ENCODE peak calls at places on chromosomes 6 and 20, in seven cellular contexts. T is astrocyte of the cerebellum, J is foreskin keratinocyte, G is cardiac muscle cell, Z is stomach, L is progenitor cell of endocrine pancreas, X is left lung. F is an unnamed sample.

GRCh38 chr6:135354407-135354806 is 143.1 kb downstream of the AHI1 start:
- DNase-seq in T (no peak), J (no peak), G (no peak), Z (no peak), L (no peak), X (no peak), F (no peak)

GRCh38 chr6:73675466-73676098 is 20.4 kb upstream of the CD109 start:
- DNase-seq in T (peak), J (no peak), G (peak), Z (peak), L (peak), X (no peak), F (peak)

GRCh38 chr20:478949-479429 is 16.7 kb upstream of the TBC1D20 start:
- DNase-seq in T (peak), J (peak), G (peak), Z (no peak), L (no peak), X (no peak), F (peak)

GRCh38 chr6:29456971-29457370 is at the start of the genes OR11A1 and OR2H1:
- DNase-seq in T (no peak), J (no peak), G (no peak), Z (no peak), L (no peak), X (no peak), F (no peak)

GRCh38 chr20:44738779-44739477 is 6.7 kb upstream of the KCNK15 start:
- DNase-seq in T (peak), J (no peak), G (peak), Z (peak), L (no peak), X (no peak), F (peak)

GRCh38 chr20:38034961-38035360 is 1.4 kb downstream of the RPRD1B start:
- DNase-seq in T (no peak), J (no peak), G (no peak), Z (no peak), L (no peak), X (no peak), F (no peak)

GRCh38 chr6:169583867-169584541 is 117.8 kb downstream of the WDR27 start:
- DNase-seq in T (no peak), J (no peak), G (no peak), Z (no peak), L (no peak), X (no peak), F (no peak)

GRCh38 chr6:42783876-42784738 is 2.3 kb downstream of the BICRAL start:
- DNase-seq in T (no peak), J (no peak), G (no peak), Z (no peak), L (no peak), X (no peak), F (no peak)

GRCh38 chr6:144012534-144012933 is 4.5 kb upstream of the PLAGL1 start:
- DNase-seq in T (no peak), J (no peak), G (peak), Z (no peak), L (no peak), X (no peak), F (no peak)

GRCh38 chr6:82211326-82211725 is 36.2 kb downstream of the IBTK start:
- DNase-seq in T (no peak), J (no peak), G (no peak), Z (no peak), L (no peak), X (no peak), F (no peak)

GRCh38 chr20:16864069-16864468 is 115.9 kb downstream of the OTOR start:
- DNase-seq in T (no peak), J (no peak), G (no peak), Z (no peak), L (no peak), X (no peak), F (no peak)

GRCh38 chr20:6008254-6008653 is 45.6 kb downstream of the LRRN4 start:
- DNase-seq in T (peak), J (peak), G (peak), Z (peak), L (no peak), X (no peak), F (no peak)

GRCh38 chr6:3785745-3786098 is 34.2 kb upstream of the PXDC1 start:
- DNase-seq in T (no peak), J (no peak), G (no peak), Z (no peak), L (no peak), X (no peak), F (no peak)

GRCh38 chr6:160128879-160129516 is 7.4 kb downstream of the SLC22A1 start:
- DNase-seq in T (no peak), J (no peak), G (no peak), Z (no peak), L (no peak), X (no peak), F (no peak)

GRCh38 chr20:49187330-49188100 is 619 bp downstream of the STAU1 start:
- DNase-seq in T (no peak), J (no peak), G (peak), Z (peak), L (peak), X (no peak), F (peak)

GRCh38 chr20:52076164-52076563 is 115.4 kb downstream of the ZFP64 start:
- DNase-seq in T (peak), J (no peak), G (peak), Z (no peak), L (no peak), X (no peak), F (no peak)

GRCh38 chr20:17077030-17077429 is 149.8 kb upstream of the PCSK2 start:
- DNase-seq in T (no peak), J (no peak), G (no peak), Z (no peak), L (no peak), X (no peak), F (no peak)

GRCh38 chr6:158666637-158667359 is 16.9 kb downstream of the SYTL3 start:
- DNase-seq in T (no peak), J (no peak), G (peak), Z (peak), L (no peak), X (no peak), F (no peak)

GRCh38 chr6:153831350-153832078 is 207.5 kb upstream of the OPRM1 start:
- DNase-seq in T (no peak), J (no peak), G (no peak), Z (no peak), L (no peak), X (no peak), F (no peak)

GRCh38 chr6:15956205-15957106 is 172.4 kb upstream of the MYLIP start:
- DNase-seq in T (no peak), J (no peak), G (peak), Z (no peak), L (no peak), X (no peak), F (no peak)

GRCh38 chr6:137880633-137881521 is 13.8 kb downstream of the TNFAIP3 start:
- DNase-seq in T (no peak), J (no peak), G (no peak), Z (no peak), L (no peak), X (peak), F (no peak)

GRCh38 chr20:50455656-50456451 is 54.3 kb upstream of the PTPN1 start:
- DNase-seq in T (no peak), J (no peak), G (peak), Z (peak), L (no peak), X (no peak), F (no peak)

GRCh38 chr20:13017883-13018535 is 9.2 kb downstream of the SPTLC3 start:
- DNase-seq in T (no peak), J (no peak), G (no peak), Z (no peak), L (no peak), X (no peak), F (no peak)

GRCh38 chr6:120005292-120005976 is 655.9 kb upstream of the MAN1A1 start:
- DNase-seq in T (no peak), J (no peak), G (no peak), Z (no peak), L (no peak), X (no peak), F (no peak)

GRCh38 chr20:61901421-61902212 is 164.1 kb downstream of the TAF4 start:
- DNase-seq in T (no peak), J (no peak), G (no peak), Z (no peak), L (no peak), X (peak), F (no peak)

GRCh38 chr20:17725094-17725835 is 25.5 kb downstream of the BANF2 start:
- DNase-seq in T (no peak), J (no peak), G (no peak), Z (no peak), L (no peak), X (peak), F (no peak)

GRCh38 chr6:20173833-20174796 is 38.2 kb downstream of the MBOAT1 start:
- DNase-seq in T (no peak), J (no peak), G (no peak), Z (no peak), L (no peak), X (no peak), F (no peak)

GRCh38 chr6:166905013-166905412 is 51.3 kb downstream of the RNASET2 start:
- DNase-seq in T (no peak), J (no peak), G (no peak), Z (no peak), L (no peak), X (no peak), F (no peak)

GRCh38 chr6:81906041-81906440 is 153.6 kb upstream of the TENT5A start:
- DNase-seq in T (no peak), J (no peak), G (no peak), Z (no peak), L (no peak), X (no peak), F (no peak)

GRCh38 chr20:1868856-1869255 is 26.4 kb upstream of the SIRPA start:
- DNase-seq in T (no peak), J (no peak), G (peak), Z (no peak), L (no peak), X (no peak), F (no peak)

GRCh38 chr6:107989166-107990094 is 31.4 kb upstream of the SEC63 start:
- DNase-seq in T (no peak), J (no peak), G (no peak), Z (no peak), L (no peak), X (no peak), F (no peak)

GRCh38 chr20:24443436-24443835 is 26.0 kb upstream of the SYNDIG1 start:
- DNase-seq in T (no peak), J (no peak), G (no peak), Z (no peak), L (no peak), X (no peak), F (no peak)

GRCh38 chr6:142387997-142388815 is 86.4 kb downstream of the ADGRG6 start:
- DNase-seq in T (peak), J (no peak), G (peak), Z (no peak), L (no peak), X (no peak), F (no peak)

GRCh38 chr6:43776799-43777776 is 7.1 kb downstream of the VEGFA start:
- DNase-seq in T (no peak), J (no peak), G (no peak), Z (no peak), L (no peak), X (no peak), F (no peak)

GRCh38 chr20:34537651-34538050 is 20.9 kb upstream of the MAP1LC3A start:
- DNase-seq in T (no peak), J (no peak), G (no peak), Z (no peak), L (no peak), X (no peak), F (no peak)

GRCh38 chr6:408599-409102 is 17.1 kb downstream of the IRF4 start:
- DNase-seq in T (no peak), J (no peak), G (peak), Z (no peak), L (no peak), X (no peak), F (peak)
- TF ChIP-seq CTCF in T (peak), J (peak), G (peak), Z (no peak), L (peak), X (peak), F (peak)

GRCh38 chr20:58577871-58578615 is 62.8 kb upstream of the APCDD1L start:
- DNase-seq in T (no peak), J (no peak), G (peak), Z (no peak), L (no peak), X (no peak), F (no peak)

GRCh38 chr20:58576590-58576944 is 61.4 kb upstream of the APCDD1L start:
- DNase-seq in T (no peak), J (no peak), G (no peak), Z (no peak), L (no peak), X (no peak), F (no peak)

GRCh38 chr20:58575776-58576589 is 60.8 kb upstream of the APCDD1L start:
- DNase-seq in T (no peak), J (no peak), G (no peak), Z (no peak), L (no peak), X (peak), F (no peak)

GRCh38 chr20:58579069-58579818 is 64.0 kb upstream of the APCDD1L start:
- DNase-seq in T (no peak), J (no peak), G (no peak), Z (no peak), L (no peak), X (no peak), F (no peak)

GRCh38 chr20:58577139-58577806 is 62.1 kb upstream of the APCDD1L start:
- DNase-seq in T (no peak), J (no peak), G (no peak), Z (no peak), L (no peak), X (no peak), F (no peak)
- TF ChIP-seq CTCF in T (no peak), J (no peak), G (no peak), Z (no peak), L (no peak), X (no peak), F (no peak)

DNA sequence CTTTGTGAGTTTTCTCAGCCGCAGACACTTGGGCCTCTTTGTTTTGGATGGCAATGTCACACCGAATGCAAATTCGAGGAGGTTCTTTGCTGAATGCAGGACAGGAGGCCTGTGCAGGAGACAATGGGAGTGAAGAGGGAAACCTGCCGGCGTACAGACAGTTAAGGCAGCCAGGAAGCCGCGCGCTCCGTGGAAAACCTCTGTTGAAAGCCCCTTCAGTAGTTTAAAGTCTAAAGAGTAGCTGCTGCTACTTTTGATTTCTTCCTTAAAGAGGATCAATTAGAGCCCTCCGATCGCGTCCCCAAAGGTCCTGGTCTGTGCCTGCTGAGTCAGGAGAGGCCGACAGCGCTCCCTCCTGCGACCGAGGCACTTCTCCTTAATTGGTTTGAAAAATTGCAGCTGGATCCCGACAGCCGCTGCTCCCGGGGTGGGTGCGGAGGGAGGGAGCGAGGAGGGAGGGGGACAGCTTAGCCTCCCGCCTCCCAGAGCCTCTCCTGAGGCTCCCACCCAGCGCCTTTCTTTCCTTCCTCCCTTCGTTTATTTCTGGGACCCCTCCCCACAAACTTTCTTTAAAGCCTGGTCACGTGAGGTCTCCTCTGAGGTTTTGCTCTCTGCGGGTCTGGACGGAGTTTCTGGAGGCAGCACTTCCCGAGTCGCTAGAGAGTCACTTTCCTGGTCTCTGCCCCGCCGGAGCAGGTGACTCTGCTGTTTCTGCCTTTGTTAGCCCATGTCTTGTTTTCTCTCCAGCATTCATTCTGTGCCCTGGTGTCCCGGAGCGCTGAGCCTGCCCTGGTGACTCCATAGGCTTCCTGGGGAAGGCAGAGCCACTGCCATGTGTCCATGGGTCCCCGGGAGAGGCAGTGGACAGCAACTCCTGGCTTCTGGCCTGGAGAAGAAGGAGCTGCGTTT is 22.3 kb upstream of the RPP40 start:
- DNase-seq in T (no peak), J (no peak), G (peak), Z (peak), L (peak), X (peak), F (peak)
- TF ChIP-seq CTCF in T (no peak), J (peak), G (peak), Z (no peak), L (peak), X (no peak), F (peak)

GRCh38 chr6:51398064-51398740 is 579.5 kb downstream of the TFAP2B start:
- DNase-seq in T (no peak), J (no peak), G (no peak), Z (no peak), L (no peak), X (no peak), F (no peak)
- TF ChIP-seq CTCF in T (no peak), J (no peak), G (no peak), Z (no peak), L (no peak), X (no peak), F (no peak)

GRCh38 chr6:150897400-150897943 is 32.0 kb downstream of the MTHFD1L start:
- DNase-seq in T (peak), J (no peak), G (no peak), Z (no peak), L (no peak), X (no peak), F (no peak)

GRCh38 chr6:150895898-150896632 is 30.6 kb downstream of the MTHFD1L start:
- DNase-seq in T (no peak), J (no peak), G (no peak), Z (no peak), L (no peak), X (no peak), F (no peak)

GRCh38 chr6:150894191-150894744 is 28.8 kb downstream of the MTHFD1L start:
- DNase-seq in T (no peak), J (no peak), G (no peak), Z (no peak), L (no peak), X (no peak), F (no peak)

GRCh38 chr6:150891886-150892485 is 26.5 kb downstream of the MTHFD1L start:
- DNase-seq in T (peak), J (peak), G (peak), Z (peak), L (peak), X (no peak), F (peak)

DNA sequence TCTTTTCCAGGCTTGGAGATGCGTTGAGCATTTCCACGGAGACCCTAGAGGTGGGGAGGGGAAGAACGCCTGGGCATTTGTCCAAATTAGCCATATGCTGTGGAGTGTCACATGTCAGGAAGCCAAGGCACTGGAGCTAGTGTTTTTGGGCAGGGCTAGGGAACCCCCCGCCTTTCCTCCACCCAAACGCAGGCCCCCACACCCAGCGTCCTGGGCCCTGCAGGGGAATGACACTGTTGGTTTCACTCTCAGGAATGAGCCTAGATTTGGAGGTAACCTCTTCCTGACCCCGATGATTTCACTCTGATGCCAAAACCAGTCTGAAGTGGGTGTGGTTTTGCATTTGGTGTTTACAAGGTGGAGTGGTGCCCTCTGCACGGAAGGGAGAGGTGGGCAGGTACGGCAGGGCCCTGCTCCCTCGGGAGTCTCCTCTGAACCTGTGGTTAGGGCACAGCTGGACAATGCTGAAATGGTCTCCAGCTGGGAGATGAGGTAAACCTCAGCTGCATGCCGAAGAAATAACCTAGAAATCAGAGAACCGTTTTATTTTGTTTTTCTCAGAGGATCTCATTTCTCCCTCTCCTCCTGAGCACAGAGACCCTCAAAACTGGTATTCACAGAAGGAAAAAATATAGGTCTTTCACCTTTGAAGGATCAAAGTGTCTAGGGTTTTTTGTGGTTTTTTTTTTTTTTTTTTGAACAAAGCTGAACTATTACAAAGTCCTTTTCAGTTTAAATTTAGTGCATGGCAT is 29.6 kb downstream of the MTHFD1L start:
- DNase-seq in T (peak), J (no peak), G (peak), Z (no peak), L (no peak), X (no peak), F (no peak)
- TF ChIP-seq CTCF in T (peak), J (no peak), G (no peak), Z (no peak), L (no peak), X (no peak), F (peak)

GRCh38 chr6:26489926-26490575 is 10.1 kb upstream of the BTN1A1 start:
- DNase-seq in T (no peak), J (no peak), G (no peak), Z (no peak), L (no peak), X (no peak), F (no peak)

GRCh38 chr6:26494117-26494516 is 6.0 kb upstream of the BTN1A1 start:
- DNase-seq in T (no peak), J (no peak), G (no peak), Z (no peak), L (no peak), X (no peak), F (no peak)

GRCh38 chr6:26490576-26490964 is 9.5 kb upstream of the BTN1A1 start:
- DNase-seq in T (no peak), J (no peak), G (no peak), Z (no peak), L (no peak), X (no peak), F (no peak)

GRCh38 chr6:26491604-26492003 is 8.5 kb upstream of the BTN1A1 start:
- DNase-seq in T (no peak), J (no peak), G (no peak), Z (no peak), L (no peak), X (no peak), F (no peak)

DNA sequence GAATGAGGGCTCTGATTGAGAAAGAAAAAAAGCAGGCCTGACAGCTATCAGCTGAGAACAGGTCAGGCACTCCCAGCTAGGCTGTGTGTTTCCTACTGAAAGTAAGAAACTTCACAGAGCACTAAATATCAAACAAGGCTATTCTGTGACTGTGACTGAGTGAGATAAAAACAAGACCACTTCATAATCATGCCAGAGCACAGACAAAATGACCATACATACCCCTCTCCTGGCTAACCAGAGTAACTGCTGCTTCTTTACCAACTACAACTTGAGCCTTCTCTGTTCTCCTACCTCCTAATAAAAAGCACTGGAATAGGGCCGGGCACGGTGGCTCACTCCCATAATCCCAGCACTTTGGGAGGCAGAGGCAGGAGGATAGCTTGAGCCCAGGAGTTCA is 6.8 kb upstream of the BTN1A1 start:
- DNase-seq in T (no peak), J (no peak), G (peak), Z (no peak), L (no peak), X (no peak), F (no peak)
- TF ChIP-seq CTCF in T (peak), J (peak), G (peak), Z (no peak), L (peak), X (no peak), F (peak)

GRCh38 chr6:62613920-62614319 is 327.9 kb upstream of the KHDRBS2 start:
- DNase-seq in T (no peak), J (no peak), G (no peak), Z (no peak), L (no peak), X (no peak), F (no peak)

GRCh38 chr6:62612526-62612925 is 326.5 kb upstream of the KHDRBS2 start:
- DNase-seq in T (no peak), J (no peak), G (no peak), Z (no peak), L (no peak), X (no peak), F (no peak)

GRCh38 chr6:62615366-62616015 is 329.5 kb upstream of the KHDRBS2 start:
- DNase-seq in T (no peak), J (no peak), G (no peak), Z (no peak), L (no peak), X (no peak), F (no peak)

GRCh38 chr6:62614442-62614841 is 328.4 kb upstream of the KHDRBS2 start:
- DNase-seq in T (no peak), J (no peak), G (no peak), Z (no peak), L (no peak), X (no peak), F (no peak)
- TF ChIP-seq CTCF in T (no peak), J (no peak), G (no peak), Z (no peak), L (no peak), X (no peak), F (no peak)

F was measured in neural crest cell.